ENCODE peak calls at places on chromosome 9, in four cellular contexts. Q is central memory CD4-positive, alpha-beta T cell; B is esophagus squamous epithelium; D is kidney tubule cell. I is an unnamed sample.

GRCh38 chr9:70257991-70258691 is 637 bp upstream of the SMC5 start:
- DNase-seq in Q (no peak), B (no peak), D (peak), I (no peak)

GRCh38 chr9:35027871-35028270 is 38.3 kb downstream of the DNAJB5 start:
- DNase-seq in Q (no peak), B (no peak), D (no peak), I (no peak)

GRCh38 chr9:131608469-131609115 is 63.3 kb downstream of the PRRT1B start:
- DNase-seq in Q (no peak), B (no peak), D (peak), I (no peak)

GRCh38 chr9:16626577-16627130 is 243.8 kb downstream of the BNC2 start:
- DNase-seq in Q (no peak), B (no peak), D (peak), I (no peak)

GRCh38 chr9:14585730-14586473 is 107.3 kb downstream of the ZDHHC21 start:
- DNase-seq in Q (peak), B (no peak), D (no peak), I (no peak)

GRCh38 chr9:106305428-106306133 is 557.4 kb upstream of the ZNF462 start:
- DNase-seq in Q (no peak), B (no peak), D (no peak), I (no peak)

GRCh38 chr9:4301971-4302427 is 2.1 kb upstream of the GLIS3 start:
- DNase-seq in Q (no peak), B (no peak), D (peak), I (no peak)

GRCh38 chr9:78234810-78235209 is 1.1 kb upstream of the CEP78 start:
- DNase-seq in Q (no peak), B (no peak), D (peak), I (no peak)

GRCh38 chr9:125431741-125432271 is 170.2 kb downstream of the GAPVD1 start:
- DNase-seq in Q (no peak), B (no peak), D (no peak), I (no peak)

GRCh38 chr9:133477992-133478850 is 678 bp downstream of the SLC2A6 start:
- DNase-seq in Q (no peak), B (no peak), D (peak), I (no peak)

GRCh38 chr9:95801797-95802196 is 73.7 kb upstream of the ERCC6L2 start:
- DNase-seq in Q (no peak), B (no peak), D (peak), I (no peak)

I was measured in SIG-M5.